ENCODE peak calls at places on chromosomes 6 and 20, in eight cellular contexts. One of them, this sample, is unnamed.

GRCh38 chr20:62629864-62630470 is 12.3 kb upstream of the SLCO4A1 start:
- DNase-seq in NCI-H524: no peak
- DNase-seq in activated CD8-positive, alpha-beta memory T cell treated with anti-CD3 and anti-CD28 coated beads for 24 hours: no peak
- DNase-seq in activated gamma-delta T cell treated with Interleukin-2 at 50 U/mL for 16 hours: no peak
- DNase-seq in choroid plexus epithelial cell: no peak
- DNase-seq in NCI-H1694: no peak
- DNase-seq in KG1: no peak
- DNase-seq in cardiac muscle cell: no peak
- DNase-seq in this sample: no peak

GRCh38 chr6:163668061-163668426 is 253.5 kb downstream of the QKI start:
- DNase-seq in cardiac muscle cell: no peak
- DNase-seq in KG1: no peak
- DNase-seq in activated gamma-delta T cell treated with Interleukin-2 at 50 U/mL for 16 hours: no peak
- DNase-seq in NCI-H1694: no peak
- DNase-seq in activated CD8-positive, alpha-beta memory T cell treated with anti-CD3 and anti-CD28 coated beads for 24 hours: no peak
- DNase-seq in choroid plexus epithelial cell: no peak
- DNase-seq in NCI-H524: no peak
- DNase-seq in this sample: no peak

GRCh38 chr6:5287205-5287965 is 26.1 kb downstream of the FARS2 start:
- DNase-seq in KG1: no peak
- DNase-seq in NCI-H1694: no peak
- DNase-seq in NCI-H524: no peak
- DNase-seq in cardiac muscle cell: no peak
- DNase-seq in choroid plexus epithelial cell: peak; percentile 88
- DNase-seq in activated CD8-positive, alpha-beta memory T cell treated with anti-CD3 and anti-CD28 coated beads for 24 hours: no peak
- DNase-seq in activated gamma-delta T cell treated with Interleukin-2 at 50 U/mL for 16 hours: no peak
- DNase-seq in this sample: no peak

GRCh38 chr6:45366534-45366933 is 11.2 kb downstream of the SUPT3H start:
- DNase-seq in NCI-H1694: no peak
- DNase-seq in KG1: no peak
- DNase-seq in activated CD8-positive, alpha-beta memory T cell treated with anti-CD3 and anti-CD28 coated beads for 24 hours: no peak
- DNase-seq in NCI-H524: no peak
- DNase-seq in choroid plexus epithelial cell: no peak
- DNase-seq in cardiac muscle cell: no peak
- DNase-seq in activated gamma-delta T cell treated with Interleukin-2 at 50 U/mL for 16 hours: no peak
- DNase-seq in this sample: no peak

GRCh38 chr20:15220778-15221565 is 883.6 kb upstream of the FLRT3 start:
- DNase-seq in choroid plexus epithelial cell: peak; percentile 14
- DNase-seq in activated CD8-positive, alpha-beta memory T cell treated with anti-CD3 and anti-CD28 coated beads for 24 hours: no peak
- DNase-seq in NCI-H1694: no peak
- DNase-seq in activated gamma-delta T cell treated with Interleukin-2 at 50 U/mL for 16 hours: no peak
- DNase-seq in KG1: no peak
- DNase-seq in cardiac muscle cell: no peak
- DNase-seq in NCI-H524: no peak
- DNase-seq in this sample: no peak

GRCh38 chr6:1624848-1625341 is 15.2 kb downstream of the FOXC1 start:
- DNase-seq in NCI-H524: peak; percentile 34
- DNase-seq in cardiac muscle cell: peak; percentile 53
- DNase-seq in activated CD8-positive, alpha-beta memory T cell treated with anti-CD3 and anti-CD28 coated beads for 24 hours: no peak
- DNase-seq in KG1: no peak
- DNase-seq in choroid plexus epithelial cell: no peak
- DNase-seq in activated gamma-delta T cell treated with Interleukin-2 at 50 U/mL for 16 hours: no peak
- DNase-seq in NCI-H1694: no peak
- DNase-seq in this sample: no peak

GRCh38 chr6:96795481-96795880 is 41.8 kb downstream of the GPR63 start:
- DNase-seq in activated gamma-delta T cell treated with Interleukin-2 at 50 U/mL for 16 hours: no peak
- DNase-seq in choroid plexus epithelial cell: no peak
- DNase-seq in activated CD8-positive, alpha-beta memory T cell treated with anti-CD3 and anti-CD28 coated beads for 24 hours: no peak
- DNase-seq in NCI-H1694: no peak
- DNase-seq in cardiac muscle cell: no peak
- DNase-seq in KG1: no peak
- DNase-seq in NCI-H524: no peak
- DNase-seq in this sample: no peak

GRCh38 chr6:124607119-124607627 is 355.1 kb upstream of the RNF217 start:
- DNase-seq in NCI-H524: no peak
- DNase-seq in cardiac muscle cell: no peak
- DNase-seq in activated CD8-positive, alpha-beta memory T cell treated with anti-CD3 and anti-CD28 coated beads for 24 hours: no peak
- DNase-seq in NCI-H1694: no peak
- DNase-seq in activated gamma-delta T cell treated with Interleukin-2 at 50 U/mL for 16 hours: no peak
- DNase-seq in KG1: no peak
- DNase-seq in choroid plexus epithelial cell: no peak
- DNase-seq in this sample: no peak

GRCh38 chr6:24658573-24659511 is 7.9 kb downstream of the TDP2 start:
- DNase-seq in choroid plexus epithelial cell: peak; percentile 97
- DNase-seq in KG1: no peak
- DNase-seq in NCI-H1694: no peak
- DNase-seq in activated CD8-positive, alpha-beta memory T cell treated with anti-CD3 and anti-CD28 coated beads for 24 hours: no peak
- DNase-seq in NCI-H524: no peak
- DNase-seq in cardiac muscle cell: no peak
- DNase-seq in activated gamma-delta T cell treated with Interleukin-2 at 50 U/mL for 16 hours: no peak
- DNase-seq in this sample: peak; percentile 76

GRCh38 chr6:138421608-138422007 is 17.6 kb downstream of the HEBP2 start:
- DNase-seq in choroid plexus epithelial cell: no peak
- DNase-seq in NCI-H1694: no peak
- DNase-seq in KG1: no peak
- DNase-seq in cardiac muscle cell: no peak
- DNase-seq in activated gamma-delta T cell treated with Interleukin-2 at 50 U/mL for 16 hours: no peak
- DNase-seq in activated CD8-positive, alpha-beta memory T cell treated with anti-CD3 and anti-CD28 coated beads for 24 hours: no peak
- DNase-seq in NCI-H524: no peak
- DNase-seq in this sample: no peak

GRCh38 chr6:20235041-20235440 is 22.8 kb upstream of the MBOAT1 start:
- DNase-seq in NCI-H1694: no peak
- DNase-seq in NCI-H524: no peak
- DNase-seq in cardiac muscle cell: no peak
- DNase-seq in choroid plexus epithelial cell: no peak
- DNase-seq in activated gamma-delta T cell treated with Interleukin-2 at 50 U/mL for 16 hours: no peak
- DNase-seq in activated CD8-positive, alpha-beta memory T cell treated with anti-CD3 and anti-CD28 coated beads for 24 hours: no peak
- DNase-seq in KG1: no peak
- DNase-seq in this sample: no peak

GRCh38 chr20:35699127-35699913 is at the start of the genes NFS1 and ROMO1:
- DNase-seq in KG1: peak; percentile 74
- DNase-seq in choroid plexus epithelial cell: peak; percentile 83
- DNase-seq in NCI-H1694: peak; percentile 66
- DNase-seq in activated gamma-delta T cell treated with Interleukin-2 at 50 U/mL for 16 hours: peak; percentile 84
- DNase-seq in cardiac muscle cell: peak; percentile 95
- DNase-seq in activated CD8-positive, alpha-beta memory T cell treated with anti-CD3 and anti-CD28 coated beads for 24 hours: peak; percentile 93
- DNase-seq in NCI-H524: peak; percentile 93
- DNase-seq in this sample: peak; percentile 97

GRCh38 chr20:10674684-10675455 is 1.1 kb upstream of the JAG1 start:
- DNase-seq in NCI-H524: peak; percentile 83
- DNase-seq in cardiac muscle cell: peak; percentile 88
- DNase-seq in KG1: peak; percentile 49
- DNase-seq in activated CD8-positive, alpha-beta memory T cell treated with anti-CD3 and anti-CD28 coated beads for 24 hours: peak; percentile 61
- DNase-seq in activated gamma-delta T cell treated with Interleukin-2 at 50 U/mL for 16 hours: no peak
- DNase-seq in NCI-H1694: peak; percentile 35
- DNase-seq in choroid plexus epithelial cell: peak; percentile 74
- DNase-seq in this sample: peak; percentile 67

GRCh38 chr6:110951986-110952794 is 6.3 kb upstream of the GTF3C6 start:
- DNase-seq in choroid plexus epithelial cell: peak; percentile 75
- DNase-seq in cardiac muscle cell: no peak
- DNase-seq in NCI-H1694: no peak
- DNase-seq in activated CD8-positive, alpha-beta memory T cell treated with anti-CD3 and anti-CD28 coated beads for 24 hours: no peak
- DNase-seq in KG1: no peak
- DNase-seq in NCI-H524: no peak
- DNase-seq in activated gamma-delta T cell treated with Interleukin-2 at 50 U/mL for 16 hours: no peak
- DNase-seq in this sample: no peak

GRCh38 chr6:5091646-5092045 is 6.5 kb downstream of the PPP1R3G start:
- DNase-seq in choroid plexus epithelial cell: no peak
- DNase-seq in activated CD8-positive, alpha-beta memory T cell treated with anti-CD3 and anti-CD28 coated beads for 24 hours: no peak
- DNase-seq in cardiac muscle cell: no peak
- DNase-seq in NCI-H1694: no peak
- DNase-seq in activated gamma-delta T cell treated with Interleukin-2 at 50 U/mL for 16 hours: no peak
- DNase-seq in KG1: no peak
- DNase-seq in NCI-H524: no peak
- DNase-seq in this sample: no peak

GRCh38 chr6:1971612-1972011 is 273.8 kb downstream of the GMDS start:
- DNase-seq in NCI-H524: no peak
- DNase-seq in activated gamma-delta T cell treated with Interleukin-2 at 50 U/mL for 16 hours: no peak
- DNase-seq in cardiac muscle cell: peak; percentile 14
- DNase-seq in KG1: no peak
- DNase-seq in activated CD8-positive, alpha-beta memory T cell treated with anti-CD3 and anti-CD28 coated beads for 24 hours: no peak
- DNase-seq in NCI-H1694: no peak
- DNase-seq in choroid plexus epithelial cell: no peak
- DNase-seq in this sample: no peak

GRCh38 chr20:11084508-11084907 is 410.7 kb upstream of the JAG1 start:
- DNase-seq in choroid plexus epithelial cell: no peak
- DNase-seq in activated gamma-delta T cell treated with Interleukin-2 at 50 U/mL for 16 hours: no peak
- DNase-seq in NCI-H1694: no peak
- DNase-seq in KG1: no peak
- DNase-seq in cardiac muscle cell: no peak
- DNase-seq in NCI-H524: no peak
- DNase-seq in activated CD8-positive, alpha-beta memory T cell treated with anti-CD3 and anti-CD28 coated beads for 24 hours: no peak
- DNase-seq in this sample: no peak

GRCh38 chr6:125584468-125584939 is 164.9 kb upstream of the HEY2 start:
- DNase-seq in NCI-H1694: no peak
- DNase-seq in NCI-H524: peak; percentile 99
- DNase-seq in activated gamma-delta T cell treated with Interleukin-2 at 50 U/mL for 16 hours: no peak
- DNase-seq in activated CD8-positive, alpha-beta memory T cell treated with anti-CD3 and anti-CD28 coated beads for 24 hours: no peak
- DNase-seq in cardiac muscle cell: peak; percentile 82
- DNase-seq in KG1: no peak
- DNase-seq in choroid plexus epithelial cell: peak; percentile 85
- DNase-seq in this sample: no peak

GRCh38 chr20:62696999-62697398 is 11.6 kb upstream of the NTSR1 start:
- DNase-seq in activated CD8-positive, alpha-beta memory T cell treated with anti-CD3 and anti-CD28 coated beads for 24 hours: no peak
- DNase-seq in choroid plexus epithelial cell: no peak
- DNase-seq in NCI-H524: no peak
- DNase-seq in activated gamma-delta T cell treated with Interleukin-2 at 50 U/mL for 16 hours: no peak
- DNase-seq in cardiac muscle cell: no peak
- DNase-seq in NCI-H1694: no peak
- DNase-seq in KG1: no peak
- DNase-seq in this sample: no peak

This sample was measured in K562.